ENCODE peak calls at places on chromosome 10, in four cellular contexts. One of them, this sample, is unnamed.

GRCh38 chr10:66167816-66168215 is 758.0 kb upstream of the LRRTM3 start:
- DNase-seq in OCI-LY7: no peak
- DNase-seq in tibial nerve: no peak
- DNase-seq in upper lobe of right lung: no peak
- DNase-seq in this sample: no peak

GRCh38 chr10:66925896-66926719 is at the start of gene LRRTM3:
- DNase-seq in OCI-LY7: peak
- DNase-seq in tibial nerve: no peak
- DNase-seq in upper lobe of right lung: no peak
- DNase-seq in this sample: no peak

GRCh38 chr10:114061148-114061547 is 17.5 kb downstream of the ADRB1 start:
- DNase-seq in OCI-LY7: no peak
- DNase-seq in tibial nerve: no peak
- DNase-seq in upper lobe of right lung: no peak
- DNase-seq in this sample: no peak

GRCh38 chr10:59333731-59334130 is 28.6 kb downstream of the FAM13C start:
- DNase-seq in OCI-LY7: no peak
- DNase-seq in tibial nerve: no peak
- DNase-seq in upper lobe of right lung: no peak
- DNase-seq in this sample: no peak

GRCh38 chr10:93221521-93221920 is 147.8 kb downstream of the CYP26A1 start:
- DNase-seq in OCI-LY7: no peak
- DNase-seq in tibial nerve: no peak
- DNase-seq in upper lobe of right lung: no peak
- DNase-seq in this sample: no peak

GRCh38 chr10:18822156-18822555 is 162.9 kb downstream of the ARL5B start:
- DNase-seq in OCI-LY7: peak
- DNase-seq in tibial nerve: no peak
- DNase-seq in upper lobe of right lung: no peak
- DNase-seq in this sample: no peak

GRCh38 chr10:33336606-33337334 is 2.3 kb upstream of the NRP1 start:
- DNase-seq in OCI-LY7: no peak
- DNase-seq in tibial nerve: no peak
- DNase-seq in upper lobe of right lung: peak
- DNase-seq in this sample: peak

GRCh38 chr10:46291817-46292572 is 5.2 kb downstream of the ANTXRL start:
- DNase-seq in OCI-LY7: no peak
- DNase-seq in tibial nerve: no peak
- DNase-seq in upper lobe of right lung: peak
- DNase-seq in this sample: no peak

GRCh38 chr10:79209831-79210230 is 137.4 kb upstream of the PPIF start:
- DNase-seq in OCI-LY7: no peak
- DNase-seq in tibial nerve: no peak
- DNase-seq in upper lobe of right lung: no peak
- DNase-seq in this sample: no peak

GRCh38 chr10:59244871-59245270 is 68.4 kb downstream of the PHYHIPL start:
- DNase-seq in OCI-LY7: no peak
- DNase-seq in tibial nerve: no peak
- DNase-seq in upper lobe of right lung: no peak
- DNase-seq in this sample: no peak

GRCh38 chr10:69045441-69046300 is 42.2 kb upstream of the SRGN start:
- DNase-seq in OCI-LY7: no peak
- DNase-seq in tibial nerve: no peak
- DNase-seq in upper lobe of right lung: no peak
- DNase-seq in this sample: no peak

GRCh38 chr10:69829792-69830191 is 28.1 kb downstream of the COL13A1 start:
- DNase-seq in OCI-LY7: no peak
- DNase-seq in tibial nerve: no peak
- DNase-seq in upper lobe of right lung: no peak
- DNase-seq in this sample: no peak

GRCh38 chr10:92494522-92494921 is 79.4 kb downstream of the IDE start:
- DNase-seq in OCI-LY7: no peak
- DNase-seq in tibial nerve: no peak
- DNase-seq in upper lobe of right lung: no peak
- DNase-seq in this sample: no peak

GRCh38 chr10:132878730-132879407 is 63.5 kb downstream of the CFAP46 start:
- DNase-seq in OCI-LY7: no peak
- DNase-seq in tibial nerve: no peak
- DNase-seq in upper lobe of right lung: peak
- DNase-seq in this sample: no peak

GRCh38 chr10:6050801-6051445 is 11.2 kb downstream of the IL2RA start:
- DNase-seq in OCI-LY7: peak
- DNase-seq in tibial nerve: peak
- DNase-seq in upper lobe of right lung: peak
- DNase-seq in this sample: no peak

GRCh38 chr10:114779803-114780609 is 41.6 kb upstream of the FHIP2A start:
- DNase-seq in OCI-LY7: no peak
- DNase-seq in tibial nerve: no peak
- DNase-seq in upper lobe of right lung: no peak
- DNase-seq in this sample: no peak

GRCh38 chr10:100007239-100008141 is 2.3 kb downstream of the DNMBP start:
- DNase-seq in OCI-LY7: peak
- DNase-seq in tibial nerve: no peak
- DNase-seq in upper lobe of right lung: no peak
- DNase-seq in this sample: no peak

GRCh38 chr10:96708456-96708855 is 11.9 kb downstream of the PIK3AP1 start:
- DNase-seq in OCI-LY7: peak
- DNase-seq in tibial nerve: no peak
- DNase-seq in upper lobe of right lung: no peak
- DNase-seq in this sample: no peak

GRCh38 chr10:43842072-43842471 is 193.4 kb upstream of the ZNF32 start:
- DNase-seq in OCI-LY7: no peak
- DNase-seq in tibial nerve: no peak
- DNase-seq in upper lobe of right lung: no peak
- DNase-seq in this sample: peak

GRCh38 chr10:87860156-87860795 is 3.1 kb downstream of the KLLN start:
- DNase-seq in OCI-LY7: peak
- DNase-seq in tibial nerve: no peak
- DNase-seq in upper lobe of right lung: no peak
- DNase-seq in this sample: no peak

GRCh38 chr10:78359641-78360091 is 326.0 kb downstream of the RPS24 start:
- DNase-seq in OCI-LY7: no peak
- DNase-seq in tibial nerve: no peak
- DNase-seq in upper lobe of right lung: no peak
- DNase-seq in this sample: no peak

GRCh38 chr10:123884907-123885381 is 6.7 kb downstream of the CPXM2 start:
- DNase-seq in OCI-LY7: no peak
- DNase-seq in tibial nerve: no peak
- DNase-seq in upper lobe of right lung: no peak
- DNase-seq in this sample: peak

GRCh38 chr10:62019013-62019684 is 117.7 kb downstream of the ARID5B start:
- DNase-seq in OCI-LY7: no peak
- DNase-seq in tibial nerve: no peak
- DNase-seq in upper lobe of right lung: no peak
- DNase-seq in this sample: no peak

GRCh38 chr10:93337309-93337721 is 144.8 kb downstream of the MYOF start:
- DNase-seq in OCI-LY7: no peak
- DNase-seq in tibial nerve: no peak
- DNase-seq in upper lobe of right lung: no peak
- DNase-seq in this sample: peak

GRCh38 chr10:88439932-88440331 is 143.2 kb downstream of the RNLS start:
- DNase-seq in OCI-LY7: no peak
- DNase-seq in tibial nerve: no peak
- DNase-seq in upper lobe of right lung: no peak
- DNase-seq in this sample: no peak

GRCh38 chr10:84681781-84682180 is 353.4 kb downstream of the CCSER2 start:
- DNase-seq in OCI-LY7: no peak
- DNase-seq in tibial nerve: no peak
- DNase-seq in upper lobe of right lung: no peak
- DNase-seq in this sample: peak
- H3K4me3 ChIP-seq in OCI-LY7: no peak
- H3K4me3 ChIP-seq in tibial nerve: no peak
- H3K4me3 ChIP-seq in upper lobe of right lung: no peak
- H3K4me3 ChIP-seq in this sample: no peak

DNA sequence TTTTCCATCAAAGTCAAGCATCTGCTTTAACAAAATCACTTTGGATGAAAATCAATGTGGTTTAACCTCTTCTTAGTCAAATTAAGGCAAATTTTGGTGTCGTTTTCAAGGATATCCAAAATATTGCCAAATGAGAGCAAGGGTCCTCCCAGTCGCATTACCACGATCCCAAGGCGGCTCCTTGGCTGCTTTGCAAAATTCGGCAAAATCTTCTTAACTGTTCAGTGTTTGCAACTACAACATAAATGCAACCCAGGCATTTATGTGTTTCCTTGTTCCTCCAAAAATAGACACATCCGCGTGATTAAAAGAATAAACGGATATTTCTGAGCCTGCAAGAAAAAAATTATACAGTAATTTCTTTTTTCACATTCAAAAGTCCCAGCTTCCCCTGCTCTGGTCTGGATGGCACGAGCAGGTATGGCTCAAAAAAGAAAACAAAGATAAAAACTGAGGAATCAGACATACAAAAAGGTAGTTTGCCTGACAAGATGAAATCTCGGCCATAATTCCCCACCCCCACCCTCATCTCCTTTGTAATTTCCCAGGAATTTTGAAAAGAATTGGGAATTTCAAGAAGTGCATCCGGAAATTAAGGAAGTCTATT is 6.1 kb downstream of the SKIDA1 start:
- DNase-seq in OCI-LY7: no peak
- DNase-seq in tibial nerve: no peak
- DNase-seq in upper lobe of right lung: no peak
- DNase-seq in this sample: no peak
- H3K27ac ChIP-seq in OCI-LY7: no peak
- H3K27ac ChIP-seq in tibial nerve: peak
- H3K27ac ChIP-seq in upper lobe of right lung: peak
- H3K27ac ChIP-seq in this sample: peak

GRCh38 chr10:82813856-82814255 is 938.9 kb downstream of the NRG3 start:
- DNase-seq in OCI-LY7: no peak
- DNase-seq in tibial nerve: no peak
- DNase-seq in upper lobe of right lung: no peak
- DNase-seq in this sample: no peak

GRCh38 chr10:82814635-82815034 is 939.6 kb downstream of the NRG3 start:
- DNase-seq in OCI-LY7: no peak
- DNase-seq in tibial nerve: no peak
- DNase-seq in upper lobe of right lung: no peak
- DNase-seq in this sample: no peak

GRCh38 chr10:82815680-82816079 is 940.7 kb downstream of the NRG3 start:
- DNase-seq in OCI-LY7: no peak
- DNase-seq in tibial nerve: no peak
- DNase-seq in upper lobe of right lung: no peak
- DNase-seq in this sample: no peak

DNA sequence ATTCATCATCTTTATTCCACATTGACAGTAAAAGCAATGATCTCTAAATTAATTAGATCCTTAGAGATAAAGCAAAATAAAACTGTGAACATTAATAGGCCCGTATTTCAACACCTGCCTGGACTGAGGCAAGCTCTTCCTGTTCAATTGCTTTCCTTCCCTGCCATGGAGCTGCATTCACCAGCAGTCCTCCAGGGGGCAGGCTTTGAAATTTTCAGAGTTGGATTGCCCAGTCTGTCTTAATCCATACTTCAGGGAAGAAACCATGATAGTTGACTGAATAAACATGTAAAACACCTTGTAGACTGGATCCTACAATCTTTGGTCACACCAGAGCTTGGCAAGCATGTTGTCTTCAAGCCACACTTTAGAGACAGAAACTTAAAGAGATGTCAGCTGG is 936.6 kb downstream of the NRG3 start:
- DNase-seq in OCI-LY7: peak
- DNase-seq in tibial nerve: no peak
- DNase-seq in upper lobe of right lung: no peak
- DNase-seq in this sample: no peak
- TF ChIP-seq CTCF in OCI-LY7: peak
- TF ChIP-seq CTCF in tibial nerve: no peak
- TF ChIP-seq CTCF in upper lobe of right lung: peak
- TF ChIP-seq CTCF in this sample: no peak

DNA sequence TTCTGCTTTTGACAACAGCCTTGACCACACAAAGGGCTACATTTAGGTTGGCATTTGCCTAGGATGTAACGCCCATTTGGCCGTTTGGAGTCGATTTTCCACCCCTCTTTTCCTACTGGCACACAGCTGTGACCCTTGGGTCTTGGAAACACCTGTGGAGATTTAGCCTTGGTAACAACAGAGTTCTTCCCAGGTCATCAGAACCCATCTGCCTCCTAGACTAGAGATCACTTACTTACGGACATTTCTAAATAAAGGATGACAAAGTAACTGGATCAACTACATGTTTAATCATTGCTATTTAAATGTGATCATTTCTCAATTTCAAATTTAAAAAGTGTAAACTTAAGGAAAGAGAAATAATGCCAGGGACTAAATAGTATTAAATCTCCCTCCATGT is 42.0 kb upstream of the SVIL start:
- DNase-seq in OCI-LY7: no peak
- DNase-seq in tibial nerve: no peak
- DNase-seq in upper lobe of right lung: no peak
- DNase-seq in this sample: no peak
- H3K4me3 ChIP-seq in OCI-LY7: no peak
- H3K4me3 ChIP-seq in tibial nerve: no peak
- H3K4me3 ChIP-seq in upper lobe of right lung: no peak
- H3K4me3 ChIP-seq in this sample: no peak

DNA sequence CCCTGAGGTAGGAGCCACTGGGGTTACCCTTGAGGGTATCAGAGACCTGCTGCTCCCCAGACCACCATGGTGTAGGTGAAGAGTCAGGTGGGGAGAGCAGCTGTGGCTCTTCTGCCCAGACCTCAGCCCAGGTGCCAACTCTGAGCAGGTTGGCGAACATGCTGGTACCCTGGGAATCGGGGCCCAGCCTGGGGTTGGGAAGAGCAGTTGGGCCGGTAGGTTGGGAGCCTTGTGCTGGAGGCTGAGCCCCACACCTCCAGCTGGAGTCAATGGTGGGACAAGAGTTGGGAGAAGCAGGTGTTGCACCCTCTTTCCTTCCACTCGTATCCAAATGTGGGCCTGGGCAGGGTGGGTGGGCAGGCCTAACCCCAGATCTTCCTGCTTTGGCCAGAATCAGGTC is 114.5 kb downstream of the CDH23 start:
- DNase-seq in OCI-LY7: no peak
- DNase-seq in tibial nerve: no peak
- DNase-seq in upper lobe of right lung: no peak
- DNase-seq in this sample: no peak
- H3K27ac ChIP-seq in OCI-LY7: no peak
- H3K27ac ChIP-seq in tibial nerve: no peak
- H3K27ac ChIP-seq in upper lobe of right lung: no peak
- H3K27ac ChIP-seq in this sample: no peak

This sample was measured in coronary artery.